ENCODE peak calls at places on chromosome 1, in four cellular contexts. O, G, D and Y are unnamed samples.

GRCh38 chr1:109954180-109954579 is 30.4 kb upstream of the AHCYL1 start:
- DNase-seq in O (no peak), G (no peak), D (no peak), Y (no peak)

GRCh38 chr1:50750021-50750619 is 209.9 kb downstream of the FAF1 start:
- DNase-seq in O (peak; percentile 38), G (peak; percentile 75), D (peak; percentile 24), Y (peak; percentile 30)

GRCh38 chr1:26984291-26984690 is 9.2 kb upstream of the TRNP1 start:
- DNase-seq in O (no peak), G (no peak), D (no peak), Y (no peak)

GRCh38 chr1:243471754-243472725 is 216.2 kb downstream of the SDCCAG8 start:
- DNase-seq in O (no peak), G (peak; percentile 88), D (peak; percentile 14), Y (no peak)

GRCh38 chr1:205247130-205247921 is 19.6 kb downstream of the TMCC2 start:
- DNase-seq in O (no peak), G (peak; percentile 30), D (no peak), Y (no peak)

GRCh38 chr1:173341307-173341706 is 134.2 kb upstream of the TNFSF4 start:
- DNase-seq in O (no peak), G (peak; percentile 75), D (peak; percentile 42), Y (no peak)

GRCh38 chr1:222893255-222893654 is 78.4 kb downstream of the DISP1 start:
- DNase-seq in O (no peak), G (no peak), D (peak; percentile 77), Y (no peak)

GRCh38 chr1:232183802-232184201 is 446.1 kb downstream of the SIPA1L2 start:
- DNase-seq in O (no peak), G (no peak), D (no peak), Y (no peak)

GRCh38 chr1:26721669-26722355 is 26.0 kb downstream of the ARID1A start:
- DNase-seq in O (no peak), G (no peak), D (no peak), Y (no peak)

GRCh38 chr1:38648417-38648816 is 211.2 kb downstream of the RRAGC start:
- DNase-seq in O (no peak), G (no peak), D (no peak), Y (no peak)

GRCh38 chr1:183723571-183723970 is 70.5 kb upstream of the APOBEC4 start:
- DNase-seq in O (no peak), G (no peak), D (no peak), Y (no peak)

GRCh38 chr1:48947761-48948537 is 171.3 kb upstream of the BEND5 start:
- DNase-seq in O (peak; percentile 16), G (no peak), D (no peak), Y (no peak)

GRCh38 chr1:43958351-43959255 is 11.2 kb upstream of the DPH2 start:
- DNase-seq in O (no peak), G (no peak), D (no peak), Y (no peak)

GRCh38 chr1:10617931-10618885 is 143.5 kb downstream of the PEX14 start:
- DNase-seq in O (no peak), G (no peak), D (no peak), Y (no peak)

GRCh38 chr1:111720977-111721670 is 18.1 kb downstream of the INKA2 start:
- DNase-seq in O (peak; percentile 39), G (peak; percentile 46), D (peak; percentile 16), Y (no peak)

GRCh38 chr1:12450090-12450764 is 167.8 kb downstream of the DHRS3 start:
- DNase-seq in O (no peak), G (no peak), D (no peak), Y (no peak)

GRCh38 chr1:100597784-100598183 is 59.8 kb downstream of the GPR88 start:
- DNase-seq in O (no peak), G (no peak), D (no peak), Y (no peak)

GRCh38 chr1:176515310-176515709 is 52.3 kb downstream of the PAPPA2 start:
- DNase-seq in O (no peak), G (no peak), D (peak; percentile 91), Y (peak; percentile 46)

GRCh38 chr1:31694910-31695300 is 8.9 kb downstream of the COL16A1 start:
- DNase-seq in O (no peak), G (peak; percentile 25), D (no peak), Y (no peak)

GRCh38 chr1:245686446-245687030 is 531.8 kb downstream of the KIF26B start:
- DNase-seq in O (no peak), G (peak; percentile 78), D (no peak), Y (no peak)

GRCh38 chr1:226034482-226034881 is 28.0 kb upstream of the H3-3A start:
- DNase-seq in O (no peak), G (peak; percentile 95), D (peak; percentile 74), Y (peak; percentile 44)

GRCh38 chr1:27690205-27690604 is 18.2 kb upstream of the IFI6 start:
- DNase-seq in O (peak; percentile 52), G (no peak), D (no peak), Y (no peak)

GRCh38 chr1:44842763-44843655 is at the start of gene PTCH2:
- DNase-seq in O (peak; percentile 96), G (peak; percentile 96), D (peak; percentile 16), Y (peak; percentile 35)

GRCh38 chr1:78540056-78540455 is 49.3 kb downstream of the PTGFR start:
- DNase-seq in O (no peak), G (no peak), D (no peak), Y (no peak)

GRCh38 chr1:215890438-215890837 is 323.3 kb downstream of the KCTD3 start:
- DNase-seq in O (no peak), G (no peak), D (no peak), Y (no peak)

GRCh38 chr1:76870037-76870436 is 2.8 kb downstream of the ST6GALNAC5 start:
- DNase-seq in O (no peak), G (no peak), D (no peak), Y (no peak)

GRCh38 chr1:50851034-50851433 is 109.0 kb downstream of the FAF1 start:
- DNase-seq in O (peak; percentile 1), G (no peak), D (no peak), Y (no peak)

GRCh38 chr1:97252076-97252475 is 530.5 kb downstream of the PTBP2 start:
- DNase-seq in O (no peak), G (peak; percentile 43), D (peak; percentile 58), Y (peak; percentile 26)

DNA sequence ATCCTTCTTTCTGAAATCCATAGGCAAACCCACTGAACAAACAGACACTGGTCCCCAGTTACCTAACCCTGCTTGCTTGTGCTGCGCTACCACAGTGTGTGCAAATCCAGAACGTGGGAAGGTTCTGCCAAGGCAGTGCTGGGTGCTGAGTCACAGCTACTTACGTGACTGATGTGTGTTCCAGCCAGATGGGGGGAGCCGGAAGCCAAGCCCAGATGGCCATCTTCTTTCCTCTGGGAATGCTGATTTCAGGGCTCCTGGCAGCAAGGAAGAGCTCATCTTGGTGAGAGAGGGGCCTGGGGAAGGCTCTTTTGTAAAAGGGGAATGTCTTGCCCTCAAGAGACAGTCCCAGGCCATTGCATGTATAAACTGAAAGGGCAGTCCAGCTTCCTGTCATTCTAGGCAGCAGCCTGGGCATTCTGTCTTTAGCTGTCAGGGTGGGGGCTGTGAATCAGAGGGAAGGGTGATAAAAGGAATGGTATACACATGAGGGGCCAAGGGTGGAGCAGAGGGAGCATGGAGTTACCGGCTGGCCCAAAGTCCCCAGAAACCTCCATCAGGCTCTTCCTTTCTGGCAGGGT is 54.1 kb downstream of the CD46 start:
- DNase-seq in O (no peak), G (peak; percentile 95), D (peak; percentile 91), Y (peak; percentile 83)
- H3K27ac ChIP-seq in O (no peak overlapping the region), G (peak overlapping the region; percentile 95), D (peak overlapping the region; percentile 96), Y (peak overlapping the region; percentile 90)

GRCh38 chr1:29912413-29912812 is 676.1 kb downstream of the PTPRU start:
- DNase-seq in O (no peak), G (no peak), D (peak; percentile 30), Y (no peak)
- TF ChIP-seq CTCF in O (peak; percentile 41), G (peak; percentile 48), D (peak; percentile 67), Y (peak; percentile 8)

GRCh38 chr1:160666079-160666442 is 19.2 kb upstream of the SLAMF1 start:
- DNase-seq in O (no peak), G (peak; percentile 39), D (no peak), Y (no peak)
- H3K27ac ChIP-seq in O (peak overlapping the region; percentile 61), G (no peak overlapping the region), D (no peak overlapping the region), Y (no peak overlapping the region)

GRCh38 chr1:208224192-208224713 is 19.9 kb downstream of the PLXNA2 start:
- DNase-seq in O (no peak), G (no peak), D (no peak), Y (no peak)
- TF ChIP-seq CTCF in O (no peak), G (no peak), D (no peak), Y (no peak)

GRCh38 chr1:164770149-164770529 is 211.2 kb downstream of the PBX1 start:
- DNase-seq in O (no peak), G (no peak), D (no peak), Y (no peak)
- H3K27ac ChIP-seq in O (no peak overlapping the region), G (no peak overlapping the region), D (no peak overlapping the region), Y (no peak overlapping the region)

GRCh38 chr1:86169625-86170024 is 13.1 kb upstream of the COL24A1 start:
- DNase-seq in O (no peak), G (peak; percentile 60), D (no peak), Y (no peak)
- TF ChIP-seq CTCF in O (no peak), G (peak; percentile 55), D (no peak), Y (no peak)

DNA sequence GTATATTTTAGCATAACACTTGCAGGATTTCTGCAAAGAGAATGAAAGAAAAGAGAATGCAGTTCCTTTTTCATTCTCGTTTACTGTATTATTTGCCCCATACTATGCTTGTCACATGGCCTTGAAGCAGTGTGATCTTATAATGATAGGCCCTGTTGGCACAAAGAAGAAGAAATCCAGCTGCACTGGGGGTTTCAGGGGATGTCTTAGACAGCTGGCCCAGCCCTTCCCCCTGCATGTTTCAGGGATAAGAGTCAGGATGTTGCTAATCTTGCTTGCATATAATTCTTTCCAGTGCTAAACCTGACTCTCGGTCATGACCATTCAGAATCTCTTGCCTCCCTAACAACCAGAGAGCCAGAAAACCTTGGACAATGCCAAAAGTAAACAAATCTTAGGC is 369.5 kb downstream of the SEC16B start:
- DNase-seq in O (no peak), G (no peak), D (no peak), Y (no peak)
- H3K27ac ChIP-seq in O (no peak overlapping the region), G (no peak overlapping the region), D (no peak overlapping the region), Y (no peak overlapping the region)

GRCh38 chr1:228236744-228237143 is 28.9 kb downstream of the OBSCN start:
- DNase-seq in O (peak; percentile 94), G (peak; percentile 66), D (peak; percentile 22), Y (peak; percentile 7)

GRCh38 chr1:228240411-228241240 is 32.8 kb downstream of the OBSCN start:
- DNase-seq in O (no peak), G (no peak), D (no peak), Y (no peak)

GRCh38 chr1:228241259-228241658 is 33.4 kb downstream of the OBSCN start:
- DNase-seq in O (no peak), G (no peak), D (no peak), Y (no peak)

GRCh38 chr1:228238461-228238860 is 30.6 kb downstream of the OBSCN start:
- DNase-seq in O (no peak), G (no peak), D (no peak), Y (no peak)

DNA sequence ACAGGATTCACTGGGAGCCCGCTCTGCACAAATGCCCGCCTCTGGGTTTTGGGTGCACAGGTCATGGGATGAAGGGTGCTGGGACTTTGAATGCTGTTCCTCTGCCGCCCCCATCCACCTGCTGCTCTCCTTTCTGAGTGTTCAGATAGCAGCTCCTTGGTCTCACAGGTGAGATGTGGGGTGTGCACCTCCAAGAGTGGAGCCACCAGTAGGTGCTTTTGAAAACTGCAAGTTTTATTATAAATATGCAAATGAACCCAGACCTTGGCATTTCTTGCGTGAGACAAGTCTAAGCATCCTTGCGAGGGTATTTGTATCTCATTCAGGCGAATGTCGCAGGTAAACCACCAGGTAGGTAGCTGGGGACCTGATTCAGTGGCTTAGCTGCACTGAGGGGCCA is 30.2 kb downstream of the OBSCN start:
- DNase-seq in O (no peak), G (no peak), D (no peak), Y (no peak)
- TF ChIP-seq CTCF in O (no peak), G (no peak), D (no peak), Y (no peak)